ENCODE peak calls at places on chromosomes 13 and 19, in ten cellular contexts. Q, V, A, H, P, K, J, C, S and L are unnamed samples.

GRCh38 chr13:99909836-99910619 is 61.5 kb downstream of the ZIC5 start:
- DNase-seq in Q (no peak), V (no peak), A (no peak), H (no peak), P (no peak), K (no peak), J (no peak), C (peak; percentile 43), S (no peak), L (no peak)

GRCh38 chr13:50081106-50081898 is 66.1 kb downstream of the KCNRG start:
- DNase-seq in Q (no peak), V (no peak), A (peak; percentile 58), H (peak; percentile 46), P (peak; percentile 73), K (no peak), J (peak; percentile 52), C (no peak), S (no peak), L (no peak)

GRCh38 chr19:45568732-45569131 is 15.9 kb downstream of the OPA3 start:
- DNase-seq in Q (peak; percentile 73), V (no peak), A (no peak), H (no peak), P (no peak), K (no peak), J (no peak), C (no peak), S (no peak), L (no peak)

GRCh38 chr19:38877781-38878574 is at the start of gene RINL:
- DNase-seq in Q (no peak), V (no peak), A (peak; percentile 26), H (no peak), P (peak; percentile 73), K (peak; percentile 78), J (peak; percentile 58), C (no peak), S (peak; percentile 72), L (no peak)

GRCh38 chr19:51359294-51359693 is 6.9 kb downstream of the ETFB start:
- DNase-seq in Q (peak; percentile 92), V (no peak), A (no peak), H (no peak), P (no peak), K (no peak), J (no peak), C (no peak), S (no peak), L (no peak)

GRCh38 chr19:35466259-35466658 is 18.2 kb downstream of the FFAR2 start:
- DNase-seq in Q (no peak), V (no peak), A (no peak), H (no peak), P (no peak), K (no peak), J (no peak), C (no peak), S (no peak), L (no peak)

GRCh38 chr13:97226013-97226412 is 3.9 kb downstream of the MBNL2 start:
- DNase-seq in Q (no peak), V (no peak), A (no peak), H (no peak), P (no peak), K (no peak), J (no peak), C (no peak), S (no peak), L (no peak)

GRCh38 chr13:46622918-46623256 is 69.9 kb downstream of the LRCH1 start:
- DNase-seq in Q (peak; percentile 92), V (peak; percentile 80), A (peak; percentile 66), H (peak; percentile 75), P (no peak), K (no peak), J (no peak), C (peak; percentile 94), S (no peak), L (no peak)

GRCh38 chr13:98004107-98004506 is 50.6 kb downstream of the IPO5 start:
- DNase-seq in Q (peak; percentile 91), V (no peak), A (no peak), H (no peak), P (no peak), K (no peak), J (no peak), C (no peak), S (no peak), L (no peak)

GRCh38 chr13:99314640-99315176 is 7.5 kb upstream of the GPR183 start:
- DNase-seq in Q (no peak), V (no peak), A (no peak), H (no peak), P (peak; percentile 64), K (no peak), J (no peak), C (no peak), S (peak; percentile 75), L (no peak)

GRCh38 chr19:54432144-54432738 is 16.8 kb upstream of the LENG8 start:
- DNase-seq in Q (no peak), V (no peak), A (no peak), H (no peak), P (no peak), K (no peak), J (no peak), C (no peak), S (no peak), L (no peak)

GRCh38 chr13:36789730-36790129 is 29.3 kb upstream of the RFXAP start:
- DNase-seq in Q (no peak), V (no peak), A (no peak), H (no peak), P (no peak), K (no peak), J (no peak), C (no peak), S (no peak), L (no peak)